ENCODE peak calls at places on chromosomes 11 and 22, in five cellular contexts. T is heart right ventricle, R is HS-27A, U is mammary epithelial cell, Z is T-helper 2 cell. A is an unnamed sample.

GRCh38 chr11:61949169-61950034 is 749 bp upstream of the BEST1 start:
- DNase-seq in R (no peak), T (peak; percentile 65), U (no peak), Z (no peak), A (peak; percentile 93)

GRCh38 chr22:32804036-32804435 is 2.5 kb downstream of the TIMP3 start:
- DNase-seq in R (no peak), U (peak; percentile 46), Z (no peak), T (no peak), A (peak; percentile 90)

GRCh38 chr11:128146926-128147605 is 440.3 kb downstream of the ETS1 start:
- DNase-seq in Z (no peak), T (no peak), R (no peak), U (peak; percentile 46), A (peak; percentile 31)

GRCh38 chr11:45906096-45906682 is 882 bp downstream of the FREY1 start:
- DNase-seq in Z (no peak), R (no peak), U (no peak), T (no peak), A (no peak)

GRCh38 chr22:23789121-23789520 is 2.4 kb downstream of the SMARCB1 start:
- DNase-seq in U (no peak), Z (no peak), T (no peak), R (no peak), A (no peak)

GRCh38 chr11:70522613-70523311 is 124.4 kb downstream of the CTTN start:
- DNase-seq in T (no peak), U (no peak), R (no peak), Z (no peak), A (no peak)

GRCh38 chr11:103079833-103080232 is 12.1 kb downstream of the DCUN1D5 start:
- DNase-seq in Z (no peak), R (no peak), U (peak; percentile 41), T (no peak), A (peak; percentile 59)

GRCh38 chr11:102493524-102493923 is 37.0 kb downstream of the MMP7 start:
- DNase-seq in T (no peak), U (no peak), Z (no peak), R (no peak), A (no peak)

GRCh38 chr11:9775393-9775780 is 111.5 kb downstream of the SWAP70 start:
- DNase-seq in T (no peak), R (no peak), U (no peak), Z (no peak), A (no peak)

GRCh38 chr22:20173720-20174119 is 22.9 kb upstream of the CCDC188 start:
- DNase-seq in U (no peak), Z (no peak), R (no peak), T (no peak), A (no peak)

GRCh38 chr11:105854269-105854668 is 167.8 kb downstream of the MSANTD4 start:
- DNase-seq in R (no peak), T (no peak), U (no peak), Z (no peak), A (no peak)

GRCh38 chr11:61061081-61061826 is 41.0 kb upstream of the CD5 start:
- DNase-seq in U (peak; percentile 79), Z (peak; percentile 75), R (no peak), T (no peak), A (peak; percentile 49)

GRCh38 chr11:126355324-126355925 is at the start of gene ST3GAL4:
- DNase-seq in R (no peak), Z (peak; percentile 61), U (peak; percentile 51), T (peak; percentile 91), A (peak; percentile 79)

GRCh38 chr11:17735823-17736772 is 1.5 kb downstream of the KCNC1 start:
- DNase-seq in R (no peak), Z (no peak), U (no peak), T (no peak), A (no peak)

GRCh38 chr22:30015229-30015797 is 65.0 kb upstream of the HORMAD2 start:
- DNase-seq in U (no peak), T (no peak), R (no peak), Z (no peak), A (no peak)

GRCh38 chr11:15985127-15985862 is 371.1 kb downstream of the SOX6 start:
- DNase-seq in R (no peak), Z (no peak), T (no peak), U (no peak), A (no peak)

GRCh38 chr11:3867209-3868071 is 12.0 kb downstream of the STIM1 start:
- DNase-seq in Z (no peak), U (peak; percentile 45), T (peak; percentile 31), R (no peak), A (no peak)

GRCh38 chr11:44484211-44484610 is 81.3 kb upstream of the CD82 start:
- DNase-seq in T (no peak), U (peak; percentile 8), R (no peak), Z (no peak), A (peak; percentile 46)

GRCh38 chr11:15493066-15493465 is 378.3 kb downstream of the INSC start:
- DNase-seq in R (no peak), T (no peak), U (peak; percentile 25), Z (no peak), A (no peak)

GRCh38 chr11:120055646-120056045 is 82.3 kb downstream of the TRIM29 start:
- DNase-seq in R (no peak), T (no peak), U (peak; percentile 93), Z (no peak), A (no peak)

GRCh38 chr11:2444301-2445106 is at the start of the genes KCNQ1 and TRPM5:
- DNase-seq in R (no peak), Z (no peak), U (no peak), T (peak; percentile 68), A (no peak)

GRCh38 chr22:33579448-33580093 is 340.7 kb downstream of the LARGE1 start:
- DNase-seq in U (peak; percentile 28), R (no peak), Z (no peak), T (peak; percentile 41), A (peak; percentile 58)

GRCh38 chr11:116513894-116514293 is 258.9 kb downstream of the BUD13 start:
- DNase-seq in U (no peak), R (no peak), Z (no peak), T (peak; percentile 18), A (peak; percentile 62)

GRCh38 chr11:94987378-94987777 is 13.9 kb downstream of the KDM4D start:
- DNase-seq in T (no peak), Z (no peak), U (no peak), R (no peak), A (no peak)

GRCh38 chr11:77191823-77192495 is 63.9 kb downstream of the MYO7A start:
- DNase-seq in Z (no peak), R (peak; percentile 46), T (peak; percentile 29), U (peak; percentile 93), A (peak; percentile 71)

GRCh38 chr22:19232620-19233019 is 54.1 kb upstream of the SLC25A1 start:
- DNase-seq in Z (no peak), R (no peak), T (no peak), U (no peak), A (no peak)

GRCh38 chr11:87851234-87851633 is 324.0 kb downstream of the RAB38 start:
- DNase-seq in T (no peak), Z (no peak), R (peak; percentile 53), U (peak; percentile 1), A (peak; percentile 38)

GRCh38 chr11:67406969-67407699 is 3.3 kb downstream of the TBC1D10C start:
- DNase-seq in T (no peak), U (no peak), R (no peak), Z (no peak), A (peak; percentile 28)

GRCh38 chr11:6646631-6647281 is 8.9 kb downstream of the DCHS1 start:
- DNase-seq in T (peak; percentile 47), U (no peak), Z (no peak), R (no peak), A (peak; percentile 63)

GRCh38 chr11:96073536-96073935 is 149.6 kb upstream of the MTMR2 start:
- DNase-seq in R (no peak), Z (no peak), U (no peak), T (no peak), A (no peak)

GRCh38 chr11:77401486-77402217 is 72.2 kb downstream of the PAK1 start:
- DNase-seq in Z (no peak), T (no peak), R (no peak), U (peak; percentile 73), A (no peak)

GRCh38 chr22:23437779-23438178 is 142.3 kb downstream of the IGLL1 start:
- DNase-seq in R (no peak), T (no peak), U (no peak), Z (no peak), A (no peak)

GRCh38 chr11:116828632-116829524 is 829 bp upstream of the APOC3 start:
- DNase-seq in Z (no peak), U (no peak), R (no peak), T (no peak), A (no peak)